ENCODE peak calls at places on chromosomes 4 and X, in six cellular contexts. E, T, H, Z, F and S are unnamed samples.
A peak's percentile ranks its signal among the peaks of the same experiment; 100 is the strongest.

GRCh38 chr4:80215449-80216052 is 18.2 kb downstream of the PRDM8 start:
- DNase-seq in E (no peak), H (no peak), F (peak; percentile 52), T (no peak), Z (no peak), S (no peak)

GRCh38 chr4:69764311-69764710 is 3.9 kb upstream of the SULT1B1 start:
- DNase-seq in Z (no peak), F (no peak), H (no peak), E (no peak), T (no peak), S (no peak)

GRCh38 chr4:128471576-128471975 is 184.0 kb upstream of the PGRMC2 start:
- DNase-seq in E (no peak), H (no peak), T (no peak), F (no peak), Z (no peak), S (no peak)

GRCh38 chr4:177339794-177340374 is 30.2 kb downstream of the NEIL3 start:
- DNase-seq in H (no peak), T (peak; percentile 7), F (peak; percentile 23), E (peak; percentile 45), Z (peak; percentile 4), S (no peak)

GRCh38 chr4:145736241-145736831 is 56.4 kb downstream of the C4orf51 start:
- DNase-seq in H (no peak), E (no peak), T (no peak), Z (no peak), F (no peak), S (no peak)

GRCh38 chr4:77593101-77593500 is 12.5 kb upstream of the CXCL13 start:
- DNase-seq in T (no peak), F (no peak), Z (no peak), E (no peak), H (no peak), S (no peak)

GRCh38 chr4:153573221-153573620 is 107.1 kb downstream of the TMEM131L start:
- DNase-seq in T (no peak), H (no peak), F (no peak), E (no peak), Z (no peak), S (no peak)

GRCh38 chr4:110638347-110638746 is 15.5 kb upstream of the PITX2 start:
- DNase-seq in F (peak; percentile 1), H (no peak), E (no peak), T (no peak), Z (no peak), S (no peak)

GRCh38 chr4:945274-946102 is 13.2 kb downstream of the TMEM175 start:
- DNase-seq in E (peak; percentile 19), Z (no peak), T (no peak), F (no peak), H (no peak), S (no peak)

GRCh38 chrX:44330227-44330626 is 13.2 kb downstream of the EFHC2 start:
- DNase-seq in T (no peak), F (no peak), E (no peak), Z (no peak), H (no peak), S (no peak)

GRCh38 chrX:70433848-70434351 is 10.7 kb upstream of the DLG3 start:
- DNase-seq in E (peak; percentile 79), T (peak; percentile 53), H (peak; percentile 40), Z (peak; percentile 49), F (peak; percentile 73), S (peak; percentile 20)

GRCh38 chr4:8385106-8385505 is 55.4 kb downstream of the ACOX3 start:
- DNase-seq in H (no peak), T (no peak), E (no peak), F (no peak), Z (no peak), S (no peak)

GRCh38 chr4:182748283-182748682 is 168.9 kb downstream of the DCTD start:
- DNase-seq in F (no peak), T (no peak), Z (no peak), E (no peak), H (no peak), S (no peak)

GRCh38 chr4:89164400-89164799 is 53.1 kb downstream of the TIGD2 start:
- DNase-seq in H (no peak), E (no peak), T (no peak), Z (no peak), F (no peak), S (no peak)

GRCh38 chr4:20839957-20840356 is 139.7 kb downstream of the PACRGL start:
- DNase-seq in H (no peak), E (no peak), Z (no peak), F (no peak), T (no peak), S (no peak)
- H3K27ac ChIP-seq in H (no peak overlapping the region), E (peak overlapping the region; percentile 65), Z (no peak overlapping the region), F (no peak overlapping the region), T (no peak overlapping the region), S (no peak overlapping the region)

GRCh38 chr4:87209182-87209581 is 11.2 kb downstream of the KLHL8 start:
- DNase-seq in E (no peak), T (no peak), H (no peak), Z (no peak), F (no peak), S (no peak)

GRCh38 chr4:87213425-87213824 is 7.0 kb downstream of the KLHL8 start:
- DNase-seq in E (peak; percentile 36), Z (no peak), F (no peak), T (no peak), H (no peak), S (no peak)

GRCh38 chr4:87211249-87211952 is 9.0 kb downstream of the KLHL8 start:
- DNase-seq in Z (no peak), E (no peak), H (no peak), T (no peak), F (no peak), S (no peak)

GRCh38 chr4:87204559-87204958 is 15.9 kb downstream of the KLHL8 start:
- DNase-seq in Z (no peak), H (no peak), E (peak; percentile 27), F (no peak), T (no peak), S (no peak)

GRCh38 chr4:87209696-87210095 is 10.7 kb downstream of the KLHL8 start:
- DNase-seq in E (no peak), Z (no peak), H (peak; percentile 75), F (no peak), T (no peak), S (no peak)
- TF ChIP-seq REST in E (no peak), Z (no peak), H (no peak), F (no peak), T (no peak), S (no peak)

GRCh38 chrX:153370293-153371055 is 30.7 kb downstream of the PNMA6E start:
- DNase-seq in Z (no peak), F (no peak), T (no peak), E (no peak), H (no peak), S (no peak)

GRCh38 chrX:153366119-153366518 is 32.2 kb downstream of the ZNF275 start:
- DNase-seq in E (no peak), F (no peak), Z (no peak), H (no peak), T (no peak), S (no peak)

GRCh38 chrX:153371256-153371655 is 29.9 kb downstream of the PNMA6E start:
- DNase-seq in T (no peak), E (no peak), Z (no peak), H (no peak), F (no peak), S (no peak)

GRCh38 chrX:153365670-153366069 is 31.7 kb downstream of the ZNF275 start:
- DNase-seq in H (no peak), F (no peak), T (no peak), Z (no peak), E (no peak), S (no peak)

DNA sequence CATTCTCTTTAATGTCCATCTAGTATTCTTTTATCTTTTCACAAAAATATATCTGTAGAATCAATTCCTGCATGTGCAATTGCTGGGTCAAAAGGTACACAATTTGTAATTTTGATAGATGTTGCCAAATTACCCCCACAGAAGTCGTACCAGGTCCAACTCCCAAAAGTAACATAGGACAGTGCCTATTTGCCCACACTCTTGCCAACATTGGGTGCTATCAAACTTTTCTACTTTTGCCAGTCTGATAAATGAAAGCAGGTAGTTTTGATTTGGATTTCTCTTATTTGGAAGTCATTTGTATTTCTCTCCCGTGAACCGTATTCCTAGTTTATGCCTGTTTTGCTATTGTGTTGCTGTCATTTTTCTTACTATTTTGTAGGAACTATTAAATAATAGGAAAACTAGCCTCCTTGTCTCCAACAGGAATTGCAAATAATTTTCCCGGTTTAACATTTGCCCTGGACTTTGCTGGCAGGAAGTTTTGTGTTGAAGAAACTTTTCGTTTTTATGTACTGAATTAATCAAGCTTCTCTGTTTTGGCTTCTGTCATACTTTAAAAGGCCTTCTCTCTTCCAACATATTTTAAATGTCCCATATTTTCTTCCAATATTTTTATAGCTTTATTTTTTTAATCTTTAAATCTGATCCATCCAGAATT is 33.1 kb downstream of the ZNF275 start:
- DNase-seq in Z (no peak), T (no peak), H (no peak), E (no peak), F (no peak), S (no peak)
- H3K27ac ChIP-seq in Z (no peak overlapping the region), T (no peak overlapping the region), H (no peak overlapping the region), E (no peak overlapping the region), F (no peak overlapping the region), S (no peak overlapping the region)

DNA sequence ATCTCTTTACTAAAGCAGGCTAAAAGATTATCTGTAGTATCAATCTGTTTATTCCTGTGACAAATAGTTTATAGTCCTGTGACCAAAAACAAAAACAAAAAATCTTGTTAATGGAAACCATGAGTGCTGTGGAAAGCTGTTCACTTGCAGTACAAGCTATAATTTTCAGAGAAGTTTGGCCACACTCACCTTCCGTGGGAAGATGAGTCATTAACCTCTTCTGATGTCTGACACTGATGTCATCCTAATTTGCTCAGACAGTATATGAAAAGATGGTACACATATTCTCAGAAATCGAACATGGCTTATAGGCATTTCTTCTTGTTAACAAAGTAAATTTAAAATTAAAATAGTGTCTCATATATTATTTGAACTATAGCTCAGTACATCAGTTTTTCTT is 19.9 kb upstream of the ENPP6 start:
- DNase-seq in H (no peak), E (no peak), F (no peak), Z (no peak), T (no peak), S (no peak)
- TF ChIP-seq REST in H (no peak), E (no peak), F (no peak), Z (no peak), T (no peak), S (no peak)

GRCh38 chr4:100576570-100576969 is 58.7 kb upstream of the EMCN start:
- DNase-seq in H (no peak), T (no peak), E (no peak), Z (no peak), F (peak; percentile 57), S (no peak)
- H3K27ac ChIP-seq in H (no peak overlapping the region), T (no peak overlapping the region), E (no peak overlapping the region), Z (no peak overlapping the region), F (no peak overlapping the region), S (no peak overlapping the region)